ENCODE peak calls at places on chromosomes 3 and 15, in six cellular contexts. One of them, this sample, is unnamed.

GRCh38 chr15:80343610-80344009 is 60.6 kb upstream of the ARNT2 start:
- DNase-seq in Calu3: no peak
- DNase-seq in Caco-2: no peak
- DNase-seq in uterus: peak
- DNase-seq in neural progenitor cell: no peak
- DNase-seq in GM13976: no peak
- DNase-seq in this sample: no peak

GRCh38 chr3:105537371-105538075 is 170.8 kb downstream of the ALCAM start:
- DNase-seq in Calu3: no peak
- DNase-seq in Caco-2: no peak
- DNase-seq in uterus: no peak
- DNase-seq in neural progenitor cell: no peak
- DNase-seq in GM13976: no peak
- DNase-seq in this sample: no peak

GRCh38 chr3:188092648-188093047 is 61.3 kb upstream of the LPP start:
- DNase-seq in Calu3: no peak
- DNase-seq in Caco-2: no peak
- DNase-seq in uterus: no peak
- DNase-seq in neural progenitor cell: no peak
- DNase-seq in GM13976: no peak
- DNase-seq in this sample: no peak

GRCh38 chr3:35537265-35537664 is 102.1 kb upstream of the ARPP21 start:
- DNase-seq in Calu3: peak
- DNase-seq in Caco-2: no peak
- DNase-seq in uterus: no peak
- DNase-seq in neural progenitor cell: no peak
- DNase-seq in GM13976: no peak
- DNase-seq in this sample: no peak

GRCh38 chr15:66789029-66790025 is 87.3 kb downstream of the SMAD6 start:
- DNase-seq in Calu3: peak
- DNase-seq in Caco-2: no peak
- DNase-seq in uterus: peak
- DNase-seq in neural progenitor cell: no peak
- DNase-seq in GM13976: no peak
- DNase-seq in this sample: no peak

GRCh38 chr3:105406268-105406667 is 39.6 kb downstream of the ALCAM start:
- DNase-seq in Calu3: no peak
- DNase-seq in Caco-2: no peak
- DNase-seq in uterus: no peak
- DNase-seq in neural progenitor cell: no peak
- DNase-seq in GM13976: no peak
- DNase-seq in this sample: no peak

GRCh38 chr15:70374096-70374495 is 276.4 kb upstream of the TLE3 start:
- DNase-seq in Calu3: no peak
- DNase-seq in Caco-2: no peak
- DNase-seq in uterus: no peak
- DNase-seq in neural progenitor cell: no peak
- DNase-seq in GM13976: no peak
- DNase-seq in this sample: no peak

GRCh38 chr3:30465454-30465853 is 140.9 kb upstream of the TGFBR2 start:
- DNase-seq in Calu3: no peak
- DNase-seq in Caco-2: no peak
- DNase-seq in uterus: no peak
- DNase-seq in neural progenitor cell: no peak
- DNase-seq in GM13976: no peak
- DNase-seq in this sample: no peak

GRCh38 chr3:168961271-168961670 is 702.2 kb downstream of the MECOM start:
- DNase-seq in Calu3: no peak
- DNase-seq in Caco-2: no peak
- DNase-seq in uterus: no peak
- DNase-seq in neural progenitor cell: no peak
- DNase-seq in GM13976: no peak
- DNase-seq in this sample: no peak

GRCh38 chr15:45333550-45333949 is 44.8 kb downstream of the GATM start:
- DNase-seq in Calu3: peak
- DNase-seq in Caco-2: no peak
- DNase-seq in uterus: peak
- DNase-seq in neural progenitor cell: no peak
- DNase-seq in GM13976: peak
- DNase-seq in this sample: no peak

GRCh38 chr3:36364260-36364659 is 16.0 kb upstream of the STAC start:
- DNase-seq in Calu3: no peak
- DNase-seq in Caco-2: no peak
- DNase-seq in uterus: no peak
- DNase-seq in neural progenitor cell: no peak
- DNase-seq in GM13976: no peak
- DNase-seq in this sample: no peak

GRCh38 chr3:146967786-146968185 is 362.6 kb upstream of the PLSCR5 start:
- DNase-seq in Calu3: no peak
- DNase-seq in Caco-2: no peak
- DNase-seq in uterus: no peak
- DNase-seq in neural progenitor cell: no peak
- DNase-seq in GM13976: no peak
- DNase-seq in this sample: no peak

GRCh38 chr3:78368576-78369345 is 1328.9 kb downstream of the ROBO2 start:
- DNase-seq in Calu3: no peak
- DNase-seq in Caco-2: no peak
- DNase-seq in uterus: no peak
- DNase-seq in neural progenitor cell: no peak
- DNase-seq in GM13976: no peak
- DNase-seq in this sample: no peak

GRCh38 chr3:189537135-189537534 is 94.1 kb upstream of the TP63 start:
- DNase-seq in Calu3: no peak
- DNase-seq in Caco-2: no peak
- DNase-seq in uterus: no peak
- DNase-seq in neural progenitor cell: no peak
- DNase-seq in GM13976: no peak
- DNase-seq in this sample: no peak

GRCh38 chr15:66780172-66780972 is 78.3 kb downstream of the SMAD6 start:
- DNase-seq in Calu3: peak
- DNase-seq in Caco-2: no peak
- DNase-seq in uterus: peak
- DNase-seq in neural progenitor cell: no peak
- DNase-seq in GM13976: no peak
- DNase-seq in this sample: no peak

GRCh38 chr3:192889694-192890093 is 28.0 kb downstream of the MB21D2 start:
- DNase-seq in Calu3: no peak
- DNase-seq in Caco-2: no peak
- DNase-seq in uterus: no peak
- DNase-seq in neural progenitor cell: no peak
- DNase-seq in GM13976: no peak
- DNase-seq in this sample: no peak

GRCh38 chr3:154657265-154657664 is 227.3 kb upstream of the GPR149 start:
- DNase-seq in Calu3: no peak
- DNase-seq in Caco-2: no peak
- DNase-seq in uterus: no peak
- DNase-seq in neural progenitor cell: no peak
- DNase-seq in GM13976: no peak
- DNase-seq in this sample: no peak

GRCh38 chr15:33031324-33031736 is 163.2 kb downstream of the FMN1 start:
- DNase-seq in Calu3: no peak
- DNase-seq in Caco-2: no peak
- DNase-seq in uterus: no peak
- DNase-seq in neural progenitor cell: no peak
- DNase-seq in GM13976: no peak
- DNase-seq in this sample: no peak

GRCh38 chr3:5160926-5161858 is 26.3 kb upstream of the EDEM1 start:
- DNase-seq in Calu3: no peak
- DNase-seq in Caco-2: no peak
- DNase-seq in uterus: no peak
- DNase-seq in neural progenitor cell: no peak
- DNase-seq in GM13976: no peak
- DNase-seq in this sample: no peak

GRCh38 chr3:156433910-156434309 is 121.0 kb downstream of the SSR3 start:
- DNase-seq in Calu3: no peak
- DNase-seq in Caco-2: no peak
- DNase-seq in uterus: no peak
- DNase-seq in neural progenitor cell: no peak
- DNase-seq in GM13976: no peak
- DNase-seq in this sample: no peak

GRCh38 chr3:100040446-100040845 is 73.9 kb downstream of the FILIP1L start:
- DNase-seq in Calu3: no peak
- DNase-seq in Caco-2: no peak
- DNase-seq in uterus: no peak
- DNase-seq in neural progenitor cell: no peak
- DNase-seq in GM13976: no peak
- DNase-seq in this sample: no peak

GRCh38 chr15:89129123-89129815 is 41.0 kb downstream of the ABHD2 start:
- DNase-seq in Calu3: peak
- DNase-seq in Caco-2: peak
- DNase-seq in uterus: peak
- DNase-seq in neural progenitor cell: peak
- DNase-seq in GM13976: peak
- DNase-seq in this sample: peak

GRCh38 chr3:151256761-151257160 is 21.6 kb downstream of the P2RY14 start:
- DNase-seq in Calu3: no peak
- DNase-seq in Caco-2: no peak
- DNase-seq in uterus: no peak
- DNase-seq in neural progenitor cell: no peak
- DNase-seq in GM13976: no peak
- DNase-seq in this sample: no peak

GRCh38 chr3:71784914-71785593 is at the start of gene PROK2:
- DNase-seq in Calu3: peak
- DNase-seq in Caco-2: no peak
- DNase-seq in uterus: no peak
- DNase-seq in neural progenitor cell: peak
- DNase-seq in GM13976: peak
- DNase-seq in this sample: peak

GRCh38 chr3:152365766-152366593 is 97.3 kb downstream of the MBNL1 start:
- DNase-seq in Calu3: no peak
- DNase-seq in Caco-2: no peak
- DNase-seq in uterus: no peak
- DNase-seq in neural progenitor cell: no peak
- DNase-seq in GM13976: no peak
- DNase-seq in this sample: no peak

DNA sequence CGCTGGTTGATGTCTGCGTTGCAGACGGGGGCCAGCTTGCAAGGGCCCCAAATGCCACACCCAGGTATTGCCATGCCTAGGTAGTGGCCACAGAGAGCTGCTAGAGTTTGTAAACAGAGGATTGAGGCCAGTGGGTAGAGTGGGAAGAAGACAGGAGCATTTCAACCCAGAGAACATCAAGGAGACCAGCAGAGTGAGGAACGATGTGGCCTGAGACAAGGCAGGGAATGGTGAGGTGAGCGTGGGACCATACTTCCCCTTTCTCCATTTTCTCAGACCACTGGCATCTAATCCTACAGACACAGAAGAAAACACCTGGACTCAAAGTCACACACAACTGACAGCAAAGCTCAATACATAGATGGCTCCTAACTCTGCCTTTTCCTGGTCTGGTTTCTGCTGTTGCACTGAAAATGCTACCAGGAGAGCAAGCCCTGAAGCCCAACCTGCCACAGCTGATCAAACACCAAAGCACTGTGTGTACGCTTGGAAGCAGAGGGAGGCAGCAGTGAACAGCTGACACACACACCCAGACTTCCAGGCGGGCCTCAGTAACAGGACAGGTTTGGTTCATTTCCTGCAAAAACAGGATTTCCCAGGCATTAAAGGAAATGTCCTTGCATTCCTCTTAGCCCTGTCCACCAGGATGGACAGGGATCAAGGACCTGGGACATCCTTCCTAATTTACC is 1.6 kb downstream of the FAM174B start:
- DNase-seq in Calu3: no peak
- DNase-seq in Caco-2: peak
- DNase-seq in uterus: no peak
- DNase-seq in neural progenitor cell: peak
- DNase-seq in GM13976: peak
- DNase-seq in this sample: peak
- TF ChIP-seq CTCF in Calu3: no peak
- TF ChIP-seq CTCF in Caco-2: peak
- TF ChIP-seq CTCF in uterus: no peak
- TF ChIP-seq CTCF in neural progenitor cell: no peak
- TF ChIP-seq CTCF in GM13976: no peak
- TF ChIP-seq CTCF in this sample: no peak

GRCh38 chr3:148723591-148723990 is 25.9 kb downstream of the AGTR1 start:
- DNase-seq in Calu3: no peak
- DNase-seq in Caco-2: no peak
- DNase-seq in uterus: no peak
- DNase-seq in neural progenitor cell: no peak
- DNase-seq in GM13976: no peak
- DNase-seq in this sample: no peak

GRCh38 chr3:148730676-148731075 is 33.0 kb downstream of the AGTR1 start:
- DNase-seq in Calu3: no peak
- DNase-seq in Caco-2: no peak
- DNase-seq in uterus: no peak
- DNase-seq in neural progenitor cell: no peak
- DNase-seq in GM13976: no peak
- DNase-seq in this sample: no peak

GRCh38 chr3:148729656-148730055 is 32.0 kb downstream of the AGTR1 start:
- DNase-seq in Calu3: no peak
- DNase-seq in Caco-2: no peak
- DNase-seq in uterus: no peak
- DNase-seq in neural progenitor cell: no peak
- DNase-seq in GM13976: no peak
- DNase-seq in this sample: no peak

GRCh38 chr3:148727242-148727641 is 29.5 kb downstream of the AGTR1 start:
- DNase-seq in Calu3: peak
- DNase-seq in Caco-2: peak
- DNase-seq in uterus: no peak
- DNase-seq in neural progenitor cell: peak
- DNase-seq in GM13976: peak
- DNase-seq in this sample: peak
- TF ChIP-seq CTCF in Calu3: peak
- TF ChIP-seq CTCF in Caco-2: peak
- TF ChIP-seq CTCF in uterus: no peak
- TF ChIP-seq CTCF in neural progenitor cell: peak
- TF ChIP-seq CTCF in GM13976: peak
- TF ChIP-seq CTCF in this sample: peak

GRCh38 chr15:72473670-72474465 is at the start of gene ARIH1:
- DNase-seq in Calu3: peak
- DNase-seq in Caco-2: peak
- DNase-seq in uterus: peak
- DNase-seq in neural progenitor cell: peak
- DNase-seq in GM13976: peak
- DNase-seq in this sample: peak
- TF ChIP-seq CTCF in Calu3: no peak
- TF ChIP-seq CTCF in Caco-2: peak
- TF ChIP-seq CTCF in uterus: no peak
- TF ChIP-seq CTCF in neural progenitor cell: peak
- TF ChIP-seq CTCF in GM13976: peak
- TF ChIP-seq CTCF in this sample: no peak

DNA sequence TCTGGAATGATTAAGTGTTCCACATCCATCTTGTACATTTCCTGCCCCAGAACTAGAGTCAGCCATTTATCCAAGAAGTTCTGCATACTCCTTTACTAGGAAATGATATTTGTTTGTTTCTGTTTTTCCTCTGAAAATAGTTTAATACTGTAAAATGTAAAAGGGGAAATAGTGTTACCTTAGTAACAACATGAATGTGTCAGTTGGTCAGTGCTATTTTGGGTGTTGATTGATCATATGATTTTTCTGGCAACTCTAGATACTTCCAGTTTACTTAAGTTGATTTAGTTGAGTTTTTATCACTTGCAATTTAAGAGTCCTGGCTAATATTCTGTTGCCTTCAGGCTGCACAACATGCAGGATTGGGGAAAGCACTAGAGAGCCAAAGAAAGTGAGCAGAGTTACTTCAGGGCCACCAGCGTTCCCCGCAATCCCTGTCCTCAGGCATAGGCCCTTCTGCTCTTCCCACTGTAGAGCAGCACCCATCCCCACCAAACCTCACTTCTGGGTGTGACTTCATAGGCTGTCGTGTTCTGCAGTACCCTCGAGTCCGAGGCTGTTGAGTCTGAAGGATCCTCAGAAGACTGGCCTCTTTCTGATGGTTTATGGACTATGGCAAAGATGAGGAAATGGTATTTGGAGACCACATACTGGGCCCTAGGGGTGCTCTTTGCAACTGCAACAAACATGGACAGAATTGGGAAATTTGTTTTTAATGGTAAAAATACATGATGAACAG is 69.0 kb downstream of the CHD2 start:
- DNase-seq in Calu3: no peak
- DNase-seq in Caco-2: no peak
- DNase-seq in uterus: no peak
- DNase-seq in neural progenitor cell: no peak
- DNase-seq in GM13976: no peak
- DNase-seq in this sample: no peak
- TF ChIP-seq CTCF in Calu3: no peak
- TF ChIP-seq CTCF in Caco-2: no peak
- TF ChIP-seq CTCF in uterus: no peak
- TF ChIP-seq CTCF in neural progenitor cell: no peak
- TF ChIP-seq CTCF in GM13976: no peak
- TF ChIP-seq CTCF in this sample: no peak

This sample was measured in GM20000.